ENCODE peak calls at places on chromosomes 13 and 19, in five cellular contexts. X is IMR-90, E is neuronal stem cell, U is mesenchymal stem cell, Y is H1. N is an unnamed sample.
A peak's percentile ranks its signal among the peaks of the same experiment; 100 is the strongest.

GRCh38 chr13:33251131-33251629 is 34.4 kb downstream of the STARD13 start:
- DNase-seq in X (peak; percentile 99), E (no peak), U (peak; percentile 88), Y (no peak), N (no peak)

GRCh38 chr13:25372275-25373081 is 704 bp downstream of the ATP8A2 start:
- DNase-seq in X (no peak), E (peak; percentile 48), U (no peak), Y (no peak), N (peak; percentile 52)

GRCh38 chr13:106513025-106513424 is 22.4 kb downstream of the EFNB2 start:
- DNase-seq in X (peak; percentile 45), E (no peak), U (peak; percentile 39), Y (no peak), N (no peak)

GRCh38 chr19:609001-609340 is 19.3 kb downstream of the HCN2 start:
- DNase-seq in X (no peak), E (no peak), U (no peak), Y (no peak), N (no peak)

GRCh38 chr13:43031881-43032280 is 8.5 kb downstream of the DNAJC15 start:
- DNase-seq in X (no peak), E (no peak), U (no peak), Y (no peak), N (no peak)

GRCh38 chr13:50123862-50124535 is 108.8 kb downstream of the KCNRG start:
- DNase-seq in X (peak; percentile 97), E (peak; percentile 56), U (peak; percentile 96), Y (peak; percentile 78), N (peak; percentile 88)

GRCh38 chr19:8180018-8180417 is 29.2 kb upstream of the CERS4 start:
- DNase-seq in X (no peak), E (no peak), U (no peak), Y (no peak), N (no peak)

GRCh38 chr19:15642807-15643206 is 2.1 kb downstream of the CYP4F3 start:
- DNase-seq in X (no peak), E (no peak), U (no peak), Y (no peak), N (no peak)

GRCh38 chr19:7670790-7671189 is 1.9 kb downstream of the RETN start:
- DNase-seq in X (no peak), E (no peak), U (no peak), Y (no peak), N (no peak)

GRCh38 chr13:51848674-51849073 is 3.7 kb upstream of the TMEM272 start:
- DNase-seq in X (peak; percentile 67), E (no peak), U (peak; percentile 85), Y (no peak), N (no peak)

GRCh38 chr13:95023405-95023804 is 277.8 kb downstream of the ABCC4 start:
- DNase-seq in X (peak; percentile 26), E (no peak), U (no peak), Y (no peak), N (no peak)

GRCh38 chr13:114100446-114101320 is 31.7 kb downstream of the RASA3 start:
- DNase-seq in X (no peak), E (no peak), U (peak; percentile 72), Y (no peak), N (no peak)

GRCh38 chr13:49343731-49344130 is 96.0 kb downstream of the CDADC1 start:
- DNase-seq in X (no peak), E (no peak), U (no peak), Y (no peak), N (no peak)

GRCh38 chr13:27023385-27023784 is 148.2 kb downstream of the USP12 start:
- DNase-seq in X (no peak), E (no peak), U (no peak), Y (no peak), N (peak; percentile 12)

GRCh38 chr13:28347456-28348371 is 147.2 kb downstream of the FLT1 start:
- DNase-seq in X (no peak), E (no peak), U (no peak), Y (no peak), N (no peak)

GRCh38 chr13:86608739-86609138 is 809.5 kb upstream of the SLITRK6 start:
- DNase-seq in X (no peak), E (no peak), U (no peak), Y (no peak), N (no peak)

GRCh38 chr19:45160870-45161714 is at the start of gene NKPD1:
- DNase-seq in X (no peak), E (no peak), U (no peak), Y (no peak), N (peak; percentile 67)

GRCh38 chr19:48992571-48993174 is 436 bp downstream of the GYS1 start:
- DNase-seq in X (no peak), E (no peak), U (peak; percentile 32), Y (no peak), N (peak; percentile 34)

GRCh38 chr19:45816236-45817009 is 1.3 kb upstream of the RSPH6A start:
- DNase-seq in X (no peak), E (no peak), U (no peak), Y (no peak), N (no peak)

GRCh38 chr19:17121736-17122293 is 46.2 kb downstream of the MYO9B start:
- DNase-seq in X (peak; percentile 53), E (no peak), U (peak; percentile 41), Y (no peak), N (no peak)

GRCh38 chr13:19586904-19587634 is 25.7 kb upstream of the TPTE2 start:
- DNase-seq in X (peak; percentile 34), E (no peak), U (no peak), Y (no peak), N (no peak)

GRCh38 chr19:17915940-17916593 is 16.7 kb upstream of the CCDC124 start:
- DNase-seq in X (no peak), E (no peak), U (no peak), Y (no peak), N (no peak)

GRCh38 chr19:12194827-12195500 is 32.1 kb downstream of the ZNF136 start:
- DNase-seq in X (peak; percentile 6), E (peak; percentile 53), U (no peak), Y (no peak), N (no peak)

GRCh38 chr13:103615778-103616177 is 549.6 kb upstream of the SLC10A2 start:
- DNase-seq in X (no peak), E (no peak), U (no peak), Y (no peak), N (no peak)

GRCh38 chr19:6274756-6275155 is 5.0 kb downstream of the MLLT1 start:
- DNase-seq in X (no peak), E (no peak), U (no peak), Y (no peak), N (no peak)

GRCh38 chr19:1169921-1170885 is 3.9 kb downstream of the SBNO2 start:
- DNase-seq in X (peak; percentile 83), E (no peak), U (peak; percentile 54), Y (no peak), N (no peak)

GRCh38 chr19:41218615-41219507 is at the start of gene AXL:
- DNase-seq in X (peak; percentile 86), E (peak; percentile 86), U (peak; percentile 97), Y (peak; percentile 78), N (peak; percentile 91)
- H2AK5ac ChIP-seq in X (peak within 1 kb of the TSS; percentile 96), E (peak within 1 kb of the TSS; percentile 95), U (peak within 1 kb of the TSS; percentile 62), Y (peak within 1 kb of the TSS; percentile 45), N (no peak within 1 kb of the TSS)

GRCh38 chr19:38690832-38691231 is 43.4 kb downstream of the ACTN4 start:
- DNase-seq in X (no peak), E (no peak), U (no peak), Y (no peak), N (no peak)
- H3K4ac ChIP-seq in X (peak overlapping the region; percentile 79), E (no peak overlapping the region), U (no peak overlapping the region), Y (no peak overlapping the region), N (no peak overlapping the region)

GRCh38 chr13:24147570-24147963 is 13.0 kb upstream of the SPATA13 start:
- DNase-seq in X (no peak), E (no peak), U (no peak), Y (no peak), N (no peak)

GRCh38 chr13:24148414-24149305 is 11.9 kb upstream of the SPATA13 start:
- DNase-seq in X (peak; percentile 99), E (no peak), U (peak; percentile 99), Y (peak; percentile 56), N (peak; percentile 83)

GRCh38 chr13:24150613-24151012 is 9.9 kb upstream of the SPATA13 start:
- DNase-seq in X (no peak), E (no peak), U (no peak), Y (no peak), N (no peak)

GRCh38 chr13:24151864-24152263 is 8.7 kb upstream of the SPATA13 start:
- DNase-seq in X (no peak), E (no peak), U (no peak), Y (no peak), N (no peak)

DNA sequence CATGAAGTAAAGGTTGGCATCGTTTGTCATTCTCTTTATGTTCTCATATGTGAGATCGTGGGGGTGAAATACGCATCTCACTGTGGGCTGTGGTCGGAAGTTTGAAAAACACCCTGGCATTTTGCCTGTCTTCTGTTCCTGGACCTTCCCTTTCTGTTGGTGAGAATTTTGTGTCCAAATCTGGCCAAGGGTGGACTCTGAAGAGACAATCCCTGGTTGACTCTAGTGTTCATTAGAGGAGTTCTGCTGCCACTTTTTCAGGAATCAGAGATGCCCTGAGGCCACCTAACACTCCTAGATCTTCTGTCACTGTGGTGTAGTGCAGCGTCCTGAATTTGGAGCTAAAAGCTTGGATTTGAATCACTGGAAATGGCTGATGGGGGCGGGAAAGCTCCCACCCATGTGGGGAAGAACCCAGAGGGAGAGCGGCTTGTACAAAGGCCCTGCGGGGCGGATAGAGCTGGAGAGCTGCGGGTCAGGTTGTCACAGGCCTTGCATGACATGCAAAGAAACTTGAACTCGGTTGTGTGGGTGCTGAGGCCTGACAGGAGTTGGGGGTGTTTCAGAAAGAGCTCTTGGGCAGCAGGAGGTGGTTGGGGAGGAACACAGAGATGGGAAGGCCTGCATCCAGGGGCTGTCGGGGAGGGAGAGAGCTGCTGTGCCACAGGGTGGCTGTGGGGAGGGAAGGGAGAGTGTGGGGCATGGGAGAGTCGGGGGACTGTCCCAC is 11.1 kb upstream of the SPATA13 start:
- DNase-seq in X (no peak), E (no peak), U (no peak), Y (no peak), N (no peak)
- H2AK5ac ChIP-seq in X (peak overlapping the region; percentile 95), E (peak overlapping the region; percentile 29), U (peak overlapping the region; percentile 1), Y (peak overlapping the region; percentile 10), N (no peak overlapping the region)

GRCh38 chr13:30906411-30906990 is 430 bp downstream of the MEDAG start:
- DNase-seq in X (no peak), E (no peak), U (no peak), Y (no peak), N (peak; percentile 39)
- H3K4ac ChIP-seq in X (peak overlapping the region; percentile 21), E (no peak overlapping the region), U (peak overlapping the region; percentile 99), Y (no peak overlapping the region), N (no peak overlapping the region)